ENCODE peak calls at places on chromosomes 6 and 20, in nine cellular contexts. B, A, R, N, H, O, F, Q and Y are unnamed samples. For H3K4me1, the result is how much of the 10 kb centered on the place peaks cover.

GRCh38 chr20:62244644-62245108 is 6.4 kb downstream of the OSBPL2 start:
- DNase-seq in B (no peak), A (no peak), R (no peak), N (no peak), H (no peak), O (no peak), F (no peak), Q (no peak), Y (no peak)

GRCh38 chr6:168130168-168130651 is 51.2 kb upstream of the FRMD1 start:
- DNase-seq in B (no peak), A (no peak), R (no peak), N (no peak), H (no peak), O (no peak), F (no peak), Q (no peak), Y (no peak)

GRCh38 chr6:49787176-49787575 is at the start of gene PGK2:
- DNase-seq in B (no peak), A (no peak), R (no peak), N (no peak), H (no peak), O (no peak), F (peak), Q (no peak), Y (no peak)

GRCh38 chr6:126650931-126651330 is 311.0 kb downstream of the CENPW start:
- DNase-seq in B (no peak), A (peak), R (no peak), N (no peak), H (no peak), O (no peak), F (no peak), Q (no peak), Y (no peak)

GRCh38 chr6:37624121-37624520 is 73.6 kb downstream of the MDGA1 start:
- DNase-seq in B (no peak), A (no peak), R (no peak), N (no peak), H (no peak), O (no peak), F (no peak), Q (no peak), Y (no peak)

GRCh38 chr20:57688864-57689263 is 21.0 kb downstream of the PMEPA1 start:
- DNase-seq in B (no peak), A (no peak), R (no peak), N (peak), H (no peak), O (no peak), F (no peak), Q (peak), Y (no peak)

GRCh38 chr20:34980543-34981213 is 25.0 kb downstream of the MYH7B start:
- DNase-seq in B (no peak), A (peak), R (no peak), N (no peak), H (no peak), O (no peak), F (no peak), Q (peak), Y (no peak)

GRCh38 chr20:18165553-18165952 is 27.9 kb downstream of the KAT14 start:
- DNase-seq in B (no peak), A (peak), R (no peak), N (no peak), H (no peak), O (no peak), F (no peak), Q (no peak), Y (no peak)

GRCh38 chr6:46347669-46348068 is 143.6 kb downstream of the RCAN2 start:
- DNase-seq in B (peak), A (no peak), R (no peak), N (no peak), H (no peak), O (no peak), F (no peak), Q (no peak), Y (no peak)

GRCh38 chr20:37053230-37053950 is 42.4 kb downstream of the RBL1 start:
- DNase-seq in B (no peak), A (peak), R (no peak), N (no peak), H (no peak), O (no peak), F (no peak), Q (no peak), Y (no peak)

GRCh38 chr20:50464026-50464724 is 46.0 kb upstream of the PTPN1 start:
- DNase-seq in B (no peak), A (peak), R (peak), N (peak), H (peak), O (no peak), F (peak), Q (peak), Y (peak)

GRCh38 chr6:89254569-89254968 is 37.4 kb upstream of the GABRR1 start:
- DNase-seq in B (no peak), A (no peak), R (no peak), N (no peak), H (no peak), O (no peak), F (no peak), Q (no peak), Y (no peak)

GRCh38 chr20:60803335-60804070 is 448.6 kb upstream of the CDH4 start:
- DNase-seq in B (no peak), A (no peak), R (no peak), N (no peak), H (no peak), O (no peak), F (no peak), Q (no peak), Y (no peak)

GRCh38 chr20:21019831-21020655 is 86.1 kb downstream of the LINC00237 start:
- DNase-seq in B (no peak), A (no peak), R (no peak), N (no peak), H (no peak), O (no peak), F (no peak), Q (no peak), Y (no peak)

GRCh38 chr6:75368151-75368779 is 83.7 kb upstream of the TMEM30A start:
- DNase-seq in B (no peak), A (peak), R (no peak), N (no peak), H (no peak), O (no peak), F (peak), Q (no peak), Y (no peak)

GRCh38 chr6:135941275-135941674 is 89.8 kb downstream of the PDE7B start:
- DNase-seq in B (no peak), A (peak), R (no peak), N (no peak), H (no peak), O (no peak), F (no peak), Q (no peak), Y (no peak)

DNA sequence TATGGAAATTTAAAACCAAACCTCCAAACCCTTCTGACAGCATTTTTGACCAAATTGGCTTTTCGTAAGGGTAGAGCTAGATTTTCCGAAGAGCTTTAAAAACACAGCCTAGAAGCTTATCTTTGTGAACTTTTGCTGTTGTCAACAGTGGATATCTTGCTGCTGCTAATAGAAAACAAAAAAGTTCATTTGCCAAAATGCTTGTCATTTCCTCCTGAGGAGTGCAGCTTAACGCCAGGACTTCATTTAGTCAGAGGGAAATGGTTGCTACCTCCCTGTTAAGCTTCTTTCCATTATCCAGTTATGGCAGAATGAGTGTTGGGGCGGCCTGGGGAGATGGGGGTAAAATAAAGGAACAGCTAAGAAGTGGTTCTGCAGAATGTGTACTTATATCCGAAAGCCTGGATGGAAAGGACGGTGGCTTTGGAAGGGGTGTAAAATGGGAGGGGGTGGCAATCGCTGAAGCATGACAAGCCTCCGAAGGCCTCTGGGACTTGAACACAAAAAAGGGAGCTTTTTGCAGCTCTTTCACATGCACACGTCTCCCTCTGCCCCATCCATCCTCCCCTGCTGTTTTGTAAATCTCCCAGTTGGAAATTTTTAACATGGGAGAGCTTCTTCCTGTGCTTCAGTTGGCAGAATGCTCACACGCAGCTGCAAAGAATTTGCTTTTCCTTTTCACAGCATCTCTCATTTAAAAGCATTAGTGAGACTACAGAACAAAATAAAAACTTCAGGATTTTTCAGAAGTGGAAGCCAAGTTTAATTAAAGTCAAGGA is 22.4 kb downstream of the JARID2 start:
- DNase-seq in B (no peak), A (no peak), R (no peak), N (no peak), H (no peak), O (no peak), F (no peak), Q (no peak), Y (no peak)
- H3K4me1 ChIP-seq in B (half or more), A (under half), R (half or more), N (under half), H (half or more), O (under half), F (half or more), Q (half or more), Y (half or more)

DNA sequence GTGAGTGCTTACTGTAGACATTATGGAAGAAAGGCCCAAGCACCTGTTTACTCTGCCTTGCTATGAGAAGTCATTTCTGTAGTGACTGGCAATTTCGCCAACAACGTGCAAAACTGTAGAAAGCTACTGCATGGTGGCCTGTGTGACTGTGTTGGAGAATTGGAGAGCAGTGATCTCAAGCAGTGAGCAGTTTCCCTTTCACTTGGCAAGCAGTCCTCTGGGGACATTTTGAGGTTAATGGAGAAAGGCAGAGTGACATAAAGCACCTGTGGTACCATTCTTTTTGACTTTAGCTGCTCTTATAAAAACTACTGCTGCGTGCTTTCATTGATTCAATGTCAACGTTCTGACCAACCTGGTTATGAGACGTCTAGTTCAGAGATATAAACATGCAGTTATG is 382.6 kb upstream of the JAG1 start:
- DNase-seq in B (peak), A (no peak), R (no peak), N (no peak), H (no peak), O (no peak), F (no peak), Q (no peak), Y (no peak)
- H3K4me1 ChIP-seq in B (under half), A (under half), R (under half), N (under half), H (under half), O (under half), F (under half), Q (under half), Y (under half)

DNA sequence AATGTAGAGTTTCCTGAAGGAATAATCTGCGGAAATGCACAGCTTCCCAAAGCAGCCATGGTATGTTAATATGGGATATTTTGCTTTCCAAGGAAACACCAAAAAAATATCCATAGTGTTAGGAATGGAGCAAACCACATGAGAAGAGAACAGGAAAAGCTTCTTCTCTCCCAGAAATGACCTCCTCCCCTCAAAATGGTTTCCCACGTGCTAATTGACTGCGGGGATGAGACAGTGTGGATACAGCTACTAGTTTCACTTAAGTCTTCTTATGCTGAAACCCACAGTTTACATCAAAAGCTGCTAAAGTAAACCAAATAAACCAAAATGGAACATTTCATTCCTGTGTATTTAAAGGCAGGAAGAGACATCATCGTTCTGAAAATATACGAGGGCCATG is 69.4 kb downstream of the FYN start:
- DNase-seq in B (no peak), A (peak), R (no peak), N (no peak), H (no peak), O (no peak), F (no peak), Q (no peak), Y (no peak)
- H3K4me1 ChIP-seq in B (half or more), A (under half), R (half or more), N (under half), H (under half), O (under half), F (under half), Q (half or more), Y (half or more)

DNA sequence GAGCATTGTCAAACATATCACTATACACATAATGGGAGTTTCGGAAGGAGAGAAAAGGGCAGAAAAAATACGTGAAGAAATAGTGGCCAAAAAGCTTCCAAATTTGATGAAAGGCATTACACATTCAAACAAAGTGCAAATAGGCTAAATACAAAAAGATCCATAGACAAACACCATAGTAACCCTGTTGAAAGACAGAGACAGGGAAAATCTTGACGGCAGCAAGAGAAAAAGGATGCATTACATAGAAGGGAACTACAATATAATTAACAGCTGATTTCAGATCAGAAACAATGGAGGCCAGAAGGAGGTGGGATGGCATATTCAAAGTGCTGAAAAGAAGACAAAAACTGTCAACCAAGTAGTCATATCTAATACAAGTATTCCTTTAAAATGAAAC is 170.8 kb downstream of the MRPL14 start:
- DNase-seq in B (no peak), A (no peak), R (no peak), N (no peak), H (no peak), O (no peak), F (no peak), Q (no peak), Y (no peak)
- H3K4me1 ChIP-seq in B (under half), A (under half), R (under half), N (under half), H (under half), O (under half), F (under half), Q (under half), Y (under half)

GRCh38 chr6:157343732-157344131 is 20.4 kb upstream of the TMEM242 start:
- DNase-seq in B (no peak), A (no peak), R (no peak), N (no peak), H (no peak), O (no peak), F (no peak), Q (no peak), Y (no peak)
- H3K4me1 ChIP-seq in B (under half), A (under half), R (under half), N (under half), H (under half), O (under half), F (under half), Q (under half), Y (under half)

DNA sequence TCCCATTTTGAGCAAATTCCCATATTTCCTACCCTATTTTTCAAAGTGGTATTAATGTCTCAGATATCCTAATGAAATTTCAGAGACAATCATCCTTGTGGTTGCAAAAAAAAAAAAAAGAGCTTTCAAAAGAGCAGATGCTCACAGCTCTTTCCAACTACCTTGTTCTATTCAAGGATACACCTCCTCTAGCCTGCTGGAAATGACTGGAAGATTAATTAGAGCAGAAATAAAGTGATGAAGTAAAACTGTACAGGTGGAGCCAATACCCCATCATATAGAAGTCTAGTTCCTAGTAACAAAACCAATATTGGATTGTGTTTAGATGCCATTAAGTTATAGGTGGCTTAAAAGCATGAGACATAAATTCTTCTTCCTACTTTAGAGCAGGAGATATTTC is 42.5 kb downstream of the ILRUN start:
- DNase-seq in B (no peak), A (no peak), R (no peak), N (no peak), H (no peak), O (no peak), F (no peak), Q (no peak), Y (no peak)
- H3K4me1 ChIP-seq in B (under half), A (under half), R (under half), N (under half), H (under half), O (under half), F (half or more), Q (half or more), Y (under half)

DNA sequence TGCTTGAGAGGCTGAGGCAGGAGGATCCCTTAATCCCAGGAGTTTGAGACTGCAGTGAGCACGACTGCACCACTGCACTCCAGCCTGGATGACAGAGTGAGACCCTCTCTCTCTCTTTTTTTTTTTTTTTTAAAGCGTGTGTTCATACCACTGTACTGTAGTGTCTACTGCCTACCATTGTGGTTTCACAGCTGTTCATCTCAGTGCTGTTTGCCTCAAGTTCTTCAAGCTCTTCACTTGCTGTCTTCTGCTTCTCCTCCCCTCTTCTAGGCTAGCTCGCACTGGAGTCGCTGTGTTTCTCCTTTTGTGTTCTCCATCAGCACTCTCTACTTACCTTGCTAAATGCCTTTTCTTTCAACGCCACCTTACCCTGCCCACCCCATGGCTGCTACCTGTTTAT is 7.4 kb downstream of the FOXO3 start:
- DNase-seq in B (no peak), A (no peak), R (no peak), N (no peak), H (no peak), O (no peak), F (no peak), Q (no peak), Y (no peak)
- H3K4me1 ChIP-seq in B (under half), A (under half), R (half or more), N (under half), H (half or more), O (under half), F (under half), Q (half or more), Y (half or more)

DNA sequence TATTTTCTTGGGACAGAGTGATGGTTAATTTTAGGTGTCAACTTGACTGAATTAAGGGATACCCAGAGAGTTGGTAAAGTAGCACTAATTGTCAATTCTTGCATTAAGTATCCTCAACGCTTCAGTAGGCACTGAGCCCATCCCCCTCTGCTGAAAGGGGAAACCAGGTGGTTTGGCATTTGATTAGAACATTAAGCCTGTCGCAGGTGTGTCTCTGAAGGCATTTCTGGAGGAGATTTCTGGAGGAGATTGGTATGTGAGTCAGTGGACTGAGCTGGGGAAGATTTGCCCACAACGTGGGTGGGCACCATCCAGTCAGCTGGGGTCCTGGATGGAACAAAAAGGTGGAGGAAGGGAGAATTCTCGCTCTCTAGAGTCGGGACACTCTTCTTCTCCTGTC is 119.8 kb downstream of the RFX6 start:
- DNase-seq in B (no peak), A (no peak), R (no peak), N (no peak), H (no peak), O (no peak), F (peak), Q (no peak), Y (no peak)
- H3K4me1 ChIP-seq in B (under half), A (under half), R (under half), N (under half), H (under half), O (under half), F (under half), Q (under half), Y (under half)